ENCODE peak calls at places on chromosomes 11 and 22, in five cellular contexts. J is MM.1S, B is Panc1, V is IMR-90, Y is ovary. U is an unnamed sample.

GRCh38 chr11:65316979-65317786 is 2.5 kb downstream of the CDC42EP2 start:
- DNase-seq in J (no peak), B (no peak), V (peak; percentile 84), Y (peak; percentile 75), U (peak; percentile 71)

GRCh38 chr11:16184588-16184987 is 171.8 kb downstream of the SOX6 start:
- DNase-seq in J (no peak), B (peak; percentile 52), V (peak; percentile 92), Y (no peak), U (no peak)

GRCh38 chr11:118927554-118928107 is 1.9 kb upstream of the BCL9L start:
- DNase-seq in J (no peak), B (no peak), V (no peak), Y (no peak), U (no peak)

GRCh38 chr11:66011239-66011784 is 496 bp upstream of the CST6 start:
- DNase-seq in J (no peak), B (no peak), V (peak; percentile 53), Y (no peak), U (peak; percentile 89)

GRCh38 chr11:1458340-1459218 is 28.0 kb downstream of the MOB2 start:
- DNase-seq in J (no peak), B (no peak), V (peak; percentile 2), Y (peak; percentile 85), U (peak; percentile 85)

GRCh38 chr22:50009251-50009650 is 3.3 kb downstream of the IL17REL start:
- DNase-seq in J (no peak), B (no peak), V (no peak), Y (no peak), U (no peak)

GRCh38 chr22:44341431-44342346 is 28.9 kb upstream of the SHISAL1 start:
- DNase-seq in J (no peak), B (no peak), V (peak; percentile 69), Y (no peak), U (no peak)

GRCh38 chr22:20549232-20549841 is 41.9 kb downstream of the MED15 start:
- DNase-seq in J (no peak), B (no peak), V (no peak), Y (no peak), U (no peak)

GRCh38 chr22:48106215-48106614 is 1343.8 kb downstream of the TBC1D22A start:
- DNase-seq in J (no peak), B (no peak), V (no peak), Y (no peak), U (no peak)

GRCh38 chr11:126512741-126513715 is 157.5 kb downstream of the ST3GAL4 start:
- DNase-seq in J (no peak), B (no peak), V (no peak), Y (no peak), U (no peak)

GRCh38 chr22:17775781-17776470 is 1.7 kb upstream of the BID start:
- DNase-seq in J (no peak), B (no peak), V (no peak), Y (no peak), U (no peak)

GRCh38 chr22:46942816-46943783 is 180.7 kb downstream of the TBC1D22A start:
- DNase-seq in J (no peak), B (no peak), V (no peak), Y (no peak), U (peak; percentile 44)

GRCh38 chr22:37117092-37117491 is 7.6 kb upstream of the TMPRSS6 start:
- DNase-seq in J (no peak), B (no peak), V (no peak), Y (no peak), U (no peak)

GRCh38 chr11:21289686-21290085 is 620.3 kb downstream of the NELL1 start:
- DNase-seq in J (no peak), B (no peak), V (no peak), Y (no peak), U (no peak)

GRCh38 chr11:31645747-31646146 is 136.2 kb downstream of the ELP4 start:
- DNase-seq in J (no peak), B (peak; percentile 35), V (peak; percentile 88), Y (peak; percentile 8), U (no peak)

DNA sequence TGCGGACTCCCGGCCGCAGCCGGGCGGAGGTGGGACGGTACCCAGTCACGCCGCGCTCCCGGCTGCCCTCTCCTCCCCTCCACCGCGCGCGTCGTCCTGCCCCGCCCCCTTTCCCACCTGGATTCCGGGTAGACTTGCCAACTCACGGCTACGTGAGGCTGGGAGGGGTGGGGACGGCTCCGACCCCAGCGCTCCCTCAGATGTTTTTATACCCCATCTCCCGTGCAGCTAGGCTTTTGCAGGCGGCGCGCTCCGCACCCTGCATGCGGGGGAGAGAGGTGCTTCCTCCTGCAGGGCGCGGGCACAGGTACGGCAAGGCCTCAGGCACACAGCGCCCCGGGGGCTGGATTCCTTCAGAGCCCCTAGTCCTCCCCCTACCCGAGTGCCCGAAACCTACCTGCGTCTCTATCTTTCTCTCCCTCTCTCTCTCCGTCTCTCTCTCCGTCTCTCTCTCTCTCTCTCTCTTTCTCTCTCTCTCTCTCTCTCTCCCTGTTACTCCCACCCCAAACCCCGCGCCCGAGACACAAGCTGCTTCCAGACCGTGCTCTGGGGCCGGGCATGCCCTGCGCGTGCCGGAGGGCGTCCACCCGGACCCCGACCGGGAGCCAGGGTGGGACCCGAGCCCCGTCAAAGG is 1.9 kb downstream of the PDGFB start:
- DNase-seq in J (peak; percentile 42), B (no peak), V (no peak), Y (no peak), U (no peak)
- H3K4me3 ChIP-seq in J (peak overlapping the region; percentile 84), B (peak overlapping the region; percentile 66), V (peak overlapping the region; percentile 26), Y (peak overlapping the region; percentile 45), U (peak overlapping the region; percentile 68)

GRCh38 chr11:62372871-62373270 is 35.6 kb downstream of the ASRGL1 start:
- DNase-seq in J (peak; percentile 67), B (no peak), V (no peak), Y (no peak), U (no peak)
- TF ChIP-seq CTCF in J (no peak), B (no peak), V (no peak), Y (no peak), U (no peak)

DNA sequence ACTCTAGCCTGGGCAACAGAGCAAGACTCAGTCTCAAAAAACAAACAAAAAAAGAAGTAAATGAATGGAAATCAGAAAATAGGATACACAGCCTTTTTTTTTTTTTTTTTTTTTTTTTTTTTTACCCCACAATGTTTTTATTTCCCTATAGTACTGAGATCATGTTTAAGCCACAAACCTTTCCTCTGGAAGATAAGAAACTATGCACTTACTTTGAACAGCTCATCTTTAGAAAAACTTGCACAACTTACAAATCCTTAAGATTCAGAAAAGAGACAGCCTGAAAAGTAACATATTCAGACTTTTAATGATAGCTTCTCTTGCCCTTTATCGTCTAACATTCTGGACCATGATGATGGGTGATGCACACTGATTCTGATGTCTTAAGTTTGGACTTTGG is 80.3 kb downstream of the TNRC6B start:
- DNase-seq in J (no peak), B (no peak), V (peak; percentile 65), Y (no peak), U (no peak)
- H3K4me1 ChIP-seq in J (no peaks in the 10 kb centered on the region), B (no peaks in the 10 kb centered on the region), V (peaks cover 9% of the 10 kb centered on the region), Y (peaks cover 16% of the 10 kb centered on the region), U (peaks cover 10% of the 10 kb centered on the region)

GRCh38 chr22:31750365-31751284 is 693 bp upstream of the PRR14L start:
- DNase-seq in J (no peak), B (no peak), V (no peak), Y (peak; percentile 28), U (no peak)
- H3K4me3 ChIP-seq in J (peak overlapping the region; percentile 45), B (peak overlapping the region; percentile 97), V (no peak overlapping the region), Y (peak overlapping the region; percentile 99), U (no peak overlapping the region)

GRCh38 chr11:133955091-133955846 is 1.5 kb downstream of the IGSF9B start:
- DNase-seq in J (no peak), B (no peak), V (no peak), Y (no peak), U (no peak)
- TF ChIP-seq CTCF in J (no peak), B (no peak), V (no peak), Y (no peak), U (no peak)

DNA sequence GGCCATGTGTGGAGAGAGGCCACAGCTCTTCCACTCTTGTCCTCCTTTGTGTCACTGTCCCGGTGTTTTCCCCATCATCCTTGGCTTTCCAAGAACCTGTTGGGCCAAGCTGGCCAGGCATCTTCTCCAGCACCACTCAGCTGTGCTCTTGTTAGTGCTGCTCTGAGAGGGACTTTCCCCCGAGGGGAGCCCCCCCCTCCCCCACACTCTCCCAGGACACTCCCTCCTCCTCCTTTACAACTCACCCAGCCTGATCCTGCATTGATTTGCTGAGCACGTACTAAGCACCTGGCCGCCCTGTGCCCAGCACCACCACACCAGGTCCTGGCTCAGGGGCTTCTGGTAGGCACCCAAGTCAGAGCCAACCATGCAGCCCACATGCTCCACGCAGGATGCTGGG is 13.2 kb downstream of the TP53AIP1 start:
- DNase-seq in J (no peak), B (no peak), V (peak; percentile 18), Y (no peak), U (no peak)
- H3K4me1 ChIP-seq in J (peaks cover 19% of the 10 kb centered on the region), B (no peaks in the 10 kb centered on the region), V (peaks cover 3% of the 10 kb centered on the region), Y (no peaks in the 10 kb centered on the region), U (peaks cover 2% of the 10 kb centered on the region)

GRCh38 chr11:113138731-113139130 is 175.7 kb upstream of the TTC12 start:
- DNase-seq in J (no peak), B (no peak), V (no peak), Y (no peak), U (no peak)
- H3K4me3 ChIP-seq in J (no peak overlapping the region), B (no peak overlapping the region), V (no peak overlapping the region), Y (no peak overlapping the region), U (no peak overlapping the region)